ENCODE peak calls at places on chromosomes 3 and 15, in eight cellular contexts. One of them, this sample, is unnamed.

GRCh38 chr3:126522363-126522788 is 1.6 kb upstream of the CHST13 start:
- DNase-seq in non-pigmented ciliary epithelial cell: no peak
- DNase-seq in NB4: peak; percentile 54
- DNase-seq in left ventricle myocardium superior: peak; percentile 59
- DNase-seq in substantia nigra: peak; percentile 48
- DNase-seq in adipocyte: peak; percentile 88
- DNase-seq in naive thymus-derived CD4-positive, alpha-beta T cell: peak; percentile 48
- DNase-seq in activated CD4-positive, alpha-beta T cell treated with anti-CD3 and anti-CD28 coated beads for 4 hours: peak; percentile 20
- DNase-seq in this sample: peak; percentile 23

GRCh38 chr3:135991621-135992020 is 26.1 kb downstream of the PPP2R3A start:
- DNase-seq in NB4: peak; percentile 4
- DNase-seq in substantia nigra: no peak
- DNase-seq in adipocyte: no peak
- DNase-seq in naive thymus-derived CD4-positive, alpha-beta T cell: no peak
- DNase-seq in left ventricle myocardium superior: no peak
- DNase-seq in non-pigmented ciliary epithelial cell: no peak
- DNase-seq in activated CD4-positive, alpha-beta T cell treated with anti-CD3 and anti-CD28 coated beads for 4 hours: no peak
- DNase-seq in this sample: no peak

GRCh38 chr3:76107935-76108570 is 322.7 kb upstream of the ZNF717 start:
- DNase-seq in adipocyte: peak; percentile 84
- DNase-seq in NB4: peak; percentile 38
- DNase-seq in left ventricle myocardium superior: no peak
- DNase-seq in substantia nigra: no peak
- DNase-seq in non-pigmented ciliary epithelial cell: no peak
- DNase-seq in naive thymus-derived CD4-positive, alpha-beta T cell: no peak
- DNase-seq in activated CD4-positive, alpha-beta T cell treated with anti-CD3 and anti-CD28 coated beads for 4 hours: no peak
- DNase-seq in this sample: no peak

GRCh38 chr3:98800401-98800800 is 37.3 kb downstream of the ST3GAL6 start:
- DNase-seq in left ventricle myocardium superior: no peak
- DNase-seq in adipocyte: no peak
- DNase-seq in NB4: no peak
- DNase-seq in activated CD4-positive, alpha-beta T cell treated with anti-CD3 and anti-CD28 coated beads for 4 hours: no peak
- DNase-seq in substantia nigra: no peak
- DNase-seq in naive thymus-derived CD4-positive, alpha-beta T cell: no peak
- DNase-seq in non-pigmented ciliary epithelial cell: no peak
- DNase-seq in this sample: no peak

GRCh38 chr3:120497318-120497717 is 46.5 kb upstream of the FSTL1 start:
- DNase-seq in NB4: no peak
- DNase-seq in left ventricle myocardium superior: no peak
- DNase-seq in adipocyte: peak; percentile 92
- DNase-seq in non-pigmented ciliary epithelial cell: peak; percentile 90
- DNase-seq in activated CD4-positive, alpha-beta T cell treated with anti-CD3 and anti-CD28 coated beads for 4 hours: no peak
- DNase-seq in substantia nigra: no peak
- DNase-seq in naive thymus-derived CD4-positive, alpha-beta T cell: no peak
- DNase-seq in this sample: no peak

GRCh38 chr15:48393650-48394049 is 62.4 kb downstream of the DUT start:
- DNase-seq in naive thymus-derived CD4-positive, alpha-beta T cell: no peak
- DNase-seq in adipocyte: no peak
- DNase-seq in substantia nigra: no peak
- DNase-seq in left ventricle myocardium superior: peak; percentile 48
- DNase-seq in activated CD4-positive, alpha-beta T cell treated with anti-CD3 and anti-CD28 coated beads for 4 hours: no peak
- DNase-seq in non-pigmented ciliary epithelial cell: no peak
- DNase-seq in NB4: no peak
- DNase-seq in this sample: no peak

GRCh38 chr3:66128623-66129022 is 89.9 kb upstream of the MAGI1 start:
- DNase-seq in activated CD4-positive, alpha-beta T cell treated with anti-CD3 and anti-CD28 coated beads for 4 hours: no peak
- DNase-seq in adipocyte: no peak
- DNase-seq in substantia nigra: no peak
- DNase-seq in naive thymus-derived CD4-positive, alpha-beta T cell: no peak
- DNase-seq in NB4: no peak
- DNase-seq in left ventricle myocardium superior: no peak
- DNase-seq in non-pigmented ciliary epithelial cell: no peak
- DNase-seq in this sample: no peak

GRCh38 chr15:73964736-73965093 is 27.4 kb downstream of the STOML1 start:
- DNase-seq in NB4: peak; percentile 85
- DNase-seq in left ventricle myocardium superior: peak; percentile 91
- DNase-seq in non-pigmented ciliary epithelial cell: no peak
- DNase-seq in adipocyte: peak; percentile 86
- DNase-seq in substantia nigra: peak; percentile 54
- DNase-seq in activated CD4-positive, alpha-beta T cell treated with anti-CD3 and anti-CD28 coated beads for 4 hours: peak; percentile 79
- DNase-seq in naive thymus-derived CD4-positive, alpha-beta T cell: peak; percentile 86
- DNase-seq in this sample: peak; percentile 85

GRCh38 chr3:54171951-54172350 is 49.6 kb downstream of the CACNA2D3 start:
- DNase-seq in activated CD4-positive, alpha-beta T cell treated with anti-CD3 and anti-CD28 coated beads for 4 hours: no peak
- DNase-seq in naive thymus-derived CD4-positive, alpha-beta T cell: no peak
- DNase-seq in left ventricle myocardium superior: no peak
- DNase-seq in adipocyte: no peak
- DNase-seq in non-pigmented ciliary epithelial cell: no peak
- DNase-seq in substantia nigra: no peak
- DNase-seq in NB4: no peak
- DNase-seq in this sample: no peak

GRCh38 chr3:119827209-119827608 is 45.3 kb downstream of the NR1I2 start:
- DNase-seq in substantia nigra: no peak
- DNase-seq in activated CD4-positive, alpha-beta T cell treated with anti-CD3 and anti-CD28 coated beads for 4 hours: no peak
- DNase-seq in non-pigmented ciliary epithelial cell: no peak
- DNase-seq in NB4: no peak
- DNase-seq in left ventricle myocardium superior: no peak
- DNase-seq in adipocyte: no peak
- DNase-seq in naive thymus-derived CD4-positive, alpha-beta T cell: no peak
- DNase-seq in this sample: no peak

This sample was measured in activated naive CD4-positive, alpha-beta T cell treated with anti-CD3 and anti-CD28 coated beads, Interleukin-2, amount 50 U/mL, for 16 hours.